ENCODE peak calls at places on chromosomes 4 and X, in four cellular contexts. O is stimulated activated CD8-positive, alpha-beta memory T cell treated with anti-CD3 and anti-CD28 coated beads, Interleukin-4, amount 100 ng/mL, for 24 hours; K is ovary; I is amygdala. L is an unnamed sample.

GRCh38 chr4:6517171-6517570 is 44.8 kb upstream of the PPP2R2C start:
- DNase-seq in K (no peak), O (no peak), I (no peak), L (no peak)

GRCh38 chr4:40475609-40476008 is 140.5 kb downstream of the CHRNA9 start:
- DNase-seq in O (no peak), I (no peak), K (no peak), L (peak)

GRCh38 chr4:7936963-7937362 is 2.7 kb downstream of the AFAP1 start:
- DNase-seq in I (no peak), O (no peak), K (no peak), L (no peak)

GRCh38 chrX:11886745-11887144 is 128.7 kb downstream of the MSL3 start:
- DNase-seq in O (no peak), K (no peak), I (no peak), L (no peak)

GRCh38 chr4:74320559-74321118 is 12.4 kb downstream of the EPGN start:
- DNase-seq in K (no peak), I (no peak), O (no peak), L (peak)

GRCh38 chrX:40434947-40435346 is 145.8 kb upstream of the ATP6AP2 start:
- DNase-seq in I (peak), K (peak), O (no peak), L (no peak)

GRCh38 chr4:165381821-165382373 is 3.1 kb downstream of the CPE start:
- DNase-seq in O (no peak), I (no peak), K (no peak), L (no peak)

GRCh38 chrX:9765737-9766098 is at the start of gene GPR143:
- DNase-seq in O (no peak), K (no peak), I (peak), L (no peak)

GRCh38 chrX:96436105-96436504 is 248.5 kb upstream of the DIAPH2 start:
- DNase-seq in O (no peak), I (no peak), K (no peak), L (no peak)

GRCh38 chr4:176319704-176320339 is at the start of gene SPCS3:
- DNase-seq in O (peak), K (peak), I (peak), L (peak)

GRCh38 chr4:99087887-99088484 is 602 bp downstream of the ADH5 start:
- DNase-seq in K (peak), O (no peak), I (peak), L (peak)

GRCh38 chr4:25065451-25065850 is 34.7 kb upstream of the LGI2 start:
- DNase-seq in K (no peak), O (no peak), I (no peak), L (no peak)

GRCh38 chr4:11743236-11743635 is 314.5 kb upstream of the HS3ST1 start:
- DNase-seq in O (no peak), K (no peak), I (no peak), L (no peak)

GRCh38 chr4:54063737-54064316 is 578 bp downstream of the CHIC2 start:
- DNase-seq in K (peak), O (peak), I (peak), L (no peak)

GRCh38 chrX:39895228-39896110 is 202.3 kb downstream of the BCOR start:
- DNase-seq in O (no peak), I (no peak), K (no peak), L (no peak)

GRCh38 chr4:156820931-156821330 is 150.7 kb downstream of the PDGFC start:
- DNase-seq in K (no peak), I (no peak), O (no peak), L (no peak)

GRCh38 chrX:12480956-12481355 is 310.3 kb upstream of the PRPS2 start:
- DNase-seq in O (no peak), K (no peak), I (no peak), L (no peak)

GRCh38 chr4:175443547-175443946 is 368.5 kb downstream of the GPM6A start:
- DNase-seq in I (no peak), K (no peak), O (no peak), L (no peak)

GRCh38 chr4:78938868-78939666 is at the start of gene PAQR3:
- DNase-seq in K (peak), I (peak), O (peak), L (peak)

L was measured in pancreas.